ENCODE peak calls at places on chromosomes 7 and 10, in ten cellular contexts. V is transverse colon, C is IMR-90, I is BE2C, W is HCT116, Z is heart left ventricle, U is prostate gland, D is K562, Q is psoas muscle, M is HepG2. O is an unnamed sample.

GRCh38 chr10:104117839-104118323 is 4.1 kb upstream of the SFR1 start:
- DNase-seq in Z (no peak), M (no peak), V (no peak), Q (no peak), D (no peak), I (no peak), W (peak; percentile 98), C (peak; percentile 43), U (no peak), O (peak; percentile 14)

GRCh38 chr10:92238586-92239098 is 52.2 kb downstream of the CPEB3 start:
- DNase-seq in V (peak; percentile 74), Z (no peak), D (peak; percentile 47), C (peak; percentile 43), I (no peak), Q (peak; percentile 80), M (peak; percentile 40), U (peak; percentile 75), W (no peak), O (peak; percentile 63)

GRCh38 chr10:21195149-21195731 is 298.1 kb upstream of the NEBL start:
- DNase-seq in W (no peak), Q (no peak), D (no peak), Z (no peak), U (peak; percentile 77), V (peak; percentile 15), M (no peak), C (no peak), I (no peak), O (no peak)

GRCh38 chr7:150818971-150819370 is 18.4 kb downstream of the TMEM176A start:
- DNase-seq in C (no peak), Q (no peak), U (no peak), I (no peak), V (no peak), Z (no peak), W (no peak), M (no peak), D (no peak), O (no peak)

GRCh38 chr10:91590904-91591791 is 41.7 kb downstream of the PPP1R3C start:
- DNase-seq in M (no peak), I (peak; percentile 42), W (no peak), Q (peak; percentile 73), D (peak; percentile 67), C (peak; percentile 93), V (peak; percentile 29), U (no peak), Z (no peak), O (peak; percentile 66)

GRCh38 chr7:30526163-30526562 is 21.5 kb upstream of the GGCT start:
- DNase-seq in V (no peak), Z (no peak), C (no peak), W (no peak), Q (no peak), D (peak; percentile 66), M (no peak), I (peak; percentile 53), U (no peak), O (no peak)

GRCh38 chr10:35890970-35891330 is 248.9 kb upstream of the FZD8 start:
- DNase-seq in I (no peak), U (no peak), W (no peak), V (no peak), M (no peak), C (no peak), Z (no peak), Q (no peak), D (no peak), O (no peak)

GRCh38 chr10:126702181-126702580 is 31.7 kb upstream of the C10orf90 start:
- DNase-seq in U (no peak), Q (no peak), W (no peak), D (no peak), C (peak; percentile 2), M (no peak), V (no peak), Z (no peak), I (no peak), O (no peak)

GRCh38 chr7:128895320-128895719 is 15.2 kb downstream of the KCP start:
- DNase-seq in V (no peak), W (no peak), Q (no peak), D (no peak), I (no peak), Z (no peak), M (no peak), C (no peak), U (no peak), O (no peak)

GRCh38 chr7:157679607-157680006 is 342.8 kb downstream of the DNAJB6 start:
- DNase-seq in Z (no peak), W (no peak), M (no peak), U (no peak), V (no peak), D (no peak), Q (no peak), C (no peak), I (no peak), O (no peak)

GRCh38 chr10:72162978-72163377 is 52.8 kb upstream of the ANAPC16 start:
- DNase-seq in U (no peak), Z (no peak), C (peak; percentile 74), V (no peak), M (no peak), D (no peak), W (no peak), Q (no peak), I (no peak), O (no peak)
- H3K4me1 ChIP-seq in U (no peaks in the 10 kb centered on the region), Z (peaks cover 5% of the 10 kb centered on the region), C (no peaks in the 10 kb centered on the region), V (no peaks in the 10 kb centered on the region), M (peaks cover 8% of the 10 kb centered on the region), D (no peaks in the 10 kb centered on the region), W (peaks cover 15% of the 10 kb centered on the region), Q (no peaks in the 10 kb centered on the region), I (no peaks in the 10 kb centered on the region), O (no peaks in the 10 kb centered on the region)

DNA sequence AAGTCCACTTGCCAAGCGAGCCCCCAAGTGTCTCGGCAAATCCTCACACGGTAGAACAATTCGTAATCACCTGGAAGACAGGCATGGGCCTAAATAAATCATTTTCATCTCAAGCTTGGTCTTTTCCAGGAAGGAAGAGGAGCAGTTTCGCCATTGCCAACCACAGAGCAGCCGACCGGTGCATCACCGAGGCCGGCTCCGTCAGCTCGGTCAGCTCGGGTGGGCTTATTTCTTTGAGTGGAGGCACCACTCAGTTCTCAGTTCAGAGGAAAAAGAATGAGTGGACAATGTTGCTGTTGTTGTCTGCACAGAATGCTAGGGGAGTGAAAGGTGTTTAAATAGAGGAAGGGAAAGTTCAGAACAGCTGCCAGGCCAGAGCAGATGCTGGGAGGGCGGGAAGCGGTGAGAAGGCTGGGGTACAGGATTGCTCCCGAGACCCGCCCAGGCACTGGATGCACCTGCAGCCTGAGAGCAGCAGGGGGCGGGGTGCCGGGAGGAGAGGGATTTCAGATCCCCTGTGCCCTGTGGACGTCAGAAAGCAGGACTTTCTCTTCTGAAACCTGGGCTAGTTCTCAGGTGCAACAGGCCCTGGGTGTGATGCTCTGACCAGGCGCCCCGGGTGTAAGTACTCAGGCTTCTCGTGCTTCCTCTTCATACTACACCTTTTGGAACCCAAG is 17.7 kb upstream of the IGFBP3 start:
- DNase-seq in W (no peak), C (no peak), I (no peak), U (no peak), M (peak; percentile 44), D (peak; percentile 9), V (no peak), Z (no peak), Q (no peak), O (no peak)
- TF ChIP-seq CTCF in W (peak; percentile 65), C (peak; percentile 2), I (peak; percentile 21), U (no peak), M (peak; percentile 82), D (peak; percentile 10), V (no peak), Z (no peak), Q (no peak), O (no peak)

DNA sequence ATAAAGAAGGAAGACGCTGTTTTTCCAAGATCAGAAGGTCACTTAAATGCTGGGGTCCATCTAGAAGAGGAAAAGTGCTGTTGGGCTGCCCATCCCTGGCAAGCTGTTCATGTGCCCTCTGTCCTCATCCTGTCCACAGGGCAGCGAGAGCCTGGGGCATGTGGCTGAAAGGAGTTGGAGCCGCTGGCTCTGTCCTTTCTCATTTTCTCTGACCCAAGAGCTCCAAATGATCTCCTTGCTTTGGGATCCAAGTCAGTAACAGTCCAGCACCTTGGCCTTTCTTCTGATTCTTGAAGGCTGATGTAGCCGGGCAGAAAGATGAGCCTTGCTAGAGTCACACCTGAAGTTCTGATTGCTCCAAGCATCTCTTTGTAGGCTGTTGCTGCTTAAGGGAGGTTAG is 44.4 kb downstream of the SPDYE5 start:
- DNase-seq in W (no peak), Z (no peak), I (no peak), U (no peak), M (no peak), C (no peak), V (no peak), Q (no peak), D (no peak), O (no peak)
- H3K36me3 ChIP-seq in W (peaks cover 5% of the 10 kb centered on the region), Z (peaks cover 60% of the 10 kb centered on the region), I (no peaks in the 10 kb centered on the region), U (no peaks in the 10 kb centered on the region), M (no peaks in the 10 kb centered on the region), C (peaks cover 29% of the 10 kb centered on the region), V (peaks cover 4% of the 10 kb centered on the region), Q (no peaks in the 10 kb centered on the region), D (peaks cover under 1% of the 10 kb centered on the region), O (no peaks in the 10 kb centered on the region)

GRCh38 chr7:7693881-7694280 is 24.5 kb downstream of the RPA3 start:
- DNase-seq in D (no peak), C (peak; percentile 92), U (no peak), M (peak; percentile 69), Z (no peak), Q (no peak), I (no peak), V (no peak), W (peak; percentile 51), O (no peak)

GRCh38 chr7:7694542-7694941 is 23.9 kb downstream of the RPA3 start:
- DNase-seq in M (no peak), Z (no peak), I (no peak), V (no peak), D (no peak), U (no peak), C (no peak), Q (no peak), W (no peak), O (no peak)

GRCh38 chr7:7698930-7699329 is 19.5 kb downstream of the RPA3 start:
- DNase-seq in U (no peak), M (no peak), Z (no peak), I (no peak), Q (no peak), D (no peak), W (no peak), C (no peak), V (no peak), O (no peak)

GRCh38 chr7:7696458-7697119 is 21.8 kb downstream of the RPA3 start:
- DNase-seq in Q (no peak), Z (no peak), I (no peak), U (peak; percentile 35), C (peak; percentile 51), V (no peak), M (peak; percentile 43), W (peak; percentile 65), D (no peak), O (peak; percentile 12)

GRCh38 chr7:7695418-7695817 is 23.0 kb downstream of the RPA3 start:
- DNase-seq in I (no peak), U (no peak), Z (no peak), V (no peak), Q (no peak), W (no peak), D (no peak), C (no peak), M (no peak), O (no peak)
- H3K4me1 ChIP-seq in I (no peaks in the 10 kb centered on the region), U (no peaks in the 10 kb centered on the region), Z (peaks cover 19% of the 10 kb centered on the region), V (peaks cover 36% of the 10 kb centered on the region), Q (peaks cover 55% of the 10 kb centered on the region), W (peaks cover 29% of the 10 kb centered on the region), D (no peaks in the 10 kb centered on the region), C (peaks cover 4% of the 10 kb centered on the region), M (peaks cover 18% of the 10 kb centered on the region), O (peaks cover 9% of the 10 kb centered on the region)

O was measured in hepatocyte.